ENCODE peak calls at places on chromosomes 2 and 18, in five cellular contexts. Z is HuH-7; I is activated naive CD4-positive, alpha-beta T cell treated with anti-CD3 and anti-CD28 coated beads for 36 hours; J is iris pigment epithelial cell; Y is Caki2. S is an unnamed sample.
A peak's percentile ranks its signal among the peaks of the same experiment; 100 is the strongest.

GRCh38 chr2:232325324-232326273 is 53.0 kb upstream of the ALPP start:
- DNase-seq in Z (peak; percentile 76), I (peak; percentile 65), J (peak; percentile 24), Y (peak; percentile 25), S (peak; percentile 23)

GRCh38 chr2:214035091-214035852 is 375.6 kb upstream of the VWC2L start:
- DNase-seq in Z (no peak), I (no peak), J (no peak), Y (no peak), S (no peak)

GRCh38 chr2:136916131-136916530 is 150.8 kb downstream of the THSD7B start:
- DNase-seq in Z (no peak), I (no peak), J (no peak), Y (no peak), S (no peak)

GRCh38 chr2:137838255-137839092 is 125.8 kb upstream of the HNMT start:
- DNase-seq in Z (peak; percentile 36), I (no peak), J (peak; percentile 52), Y (peak; percentile 40), S (peak; percentile 37)

GRCh38 chr18:76494541-76495403 is at the start of gene ZNF516:
- DNase-seq in Z (no peak), I (peak; percentile 30), J (peak; percentile 52), Y (no peak), S (no peak)

GRCh38 chr2:54038835-54039234 is 68.0 kb upstream of the PSME4 start:
- DNase-seq in Z (no peak), I (no peak), J (no peak), Y (no peak), S (peak; percentile 59)

GRCh38 chr2:73257425-73258125 is 23.5 kb downstream of the CCT7 start:
- DNase-seq in Z (no peak), I (peak; percentile 17), J (no peak), Y (no peak), S (no peak)

GRCh38 chr2:229043681-229044080 is 227.4 kb downstream of the PID1 start:
- DNase-seq in Z (no peak), I (no peak), J (no peak), Y (no peak), S (peak; percentile 29)

GRCh38 chr2:50491541-50492114 is 540.3 kb downstream of the NRXN1 start:
- DNase-seq in Z (peak; percentile 11), I (peak; percentile 24), J (peak; percentile 43), Y (no peak), S (peak; percentile 38)

GRCh38 chr2:242010567-242011513 is 141.3 kb downstream of the RTP5 start:
- DNase-seq in Z (no peak), I (no peak), J (no peak), Y (no peak), S (no peak)

GRCh38 chr18:42426496-42427015 is 471.5 kb downstream of the PIK3C3 start:
- DNase-seq in Z (no peak), I (no peak), J (no peak), Y (no peak), S (no peak)

GRCh38 chr2:129224486-129224885 is 755.0 kb upstream of the RAB6C start:
- DNase-seq in Z (no peak), I (no peak), J (no peak), Y (no peak), S (no peak)

GRCh38 chr2:159249955-159250723 is 36.4 kb downstream of the WDSUB1 start:
- DNase-seq in Z (no peak), I (no peak), J (peak; percentile 65), Y (peak; percentile 91), S (peak; percentile 87)

GRCh38 chr2:173451137-173451536 is 96.5 kb downstream of the CDCA7 start:
- DNase-seq in Z (no peak), I (peak; percentile 8), J (no peak), Y (no peak), S (peak; percentile 5)

GRCh38 chr2:119823734-119824334 is 64.1 kb downstream of the PTPN4 start:
- DNase-seq in Z (no peak), I (peak; percentile 52), J (peak; percentile 61), Y (no peak), S (no peak)

GRCh38 chr18:79601234-79601633 is 78.4 kb upstream of the CTDP1 start:
- DNase-seq in Z (no peak), I (no peak), J (no peak), Y (no peak), S (no peak)

GRCh38 chr2:63051795-63052333 is 1.2 kb downstream of the OTX1 start:
- DNase-seq in Z (no peak), I (no peak), J (no peak), Y (no peak), S (no peak)